ENCODE peak calls at places on chromosomes 7 and 10, in six cellular contexts. F is B cell, X is GM13976, H is psoas muscle, Y is right lobe of liver, E is MM.1S. G is an unnamed sample.

GRCh38 chr7:128458956-128459355 is 3.3 kb downstream of the HILPDA start:
- DNase-seq in F (no peak), X (no peak), H (no peak), Y (no peak), E (no peak), G (no peak)

GRCh38 chr7:133081119-133081604 is 728 bp downstream of the CHCHD3 start:
- DNase-seq in F (no peak), X (no peak), H (no peak), Y (peak), E (peak), G (no peak)

GRCh38 chr10:93281367-93281720 is 200.8 kb downstream of the MYOF start:
- DNase-seq in F (no peak), X (no peak), H (no peak), Y (no peak), E (no peak), G (no peak)

GRCh38 chr10:61901829-61902447 is 439 bp downstream of the ARID5B start:
- DNase-seq in F (no peak), X (no peak), H (no peak), Y (no peak), E (peak), G (no peak)

GRCh38 chr10:107889101-107889500 is 724.6 kb upstream of the SORCS1 start:
- DNase-seq in F (no peak), X (no peak), H (no peak), Y (no peak), E (no peak), G (no peak)

GRCh38 chr10:86376852-86377796 is 10.5 kb upstream of the GRID1 start:
- DNase-seq in F (peak), X (peak), H (peak), Y (peak), E (peak), G (no peak)

GRCh38 chr10:129631011-129631410 is 164.0 kb downstream of the MGMT start:
- DNase-seq in F (no peak), X (no peak), H (no peak), Y (no peak), E (no peak), G (no peak)

GRCh38 chr7:40659231-40659630 is 524.4 kb downstream of the SUGCT start:
- DNase-seq in F (no peak), X (no peak), H (no peak), Y (no peak), E (no peak), G (no peak)

GRCh38 chr10:62946278-62946677 is 130.1 kb upstream of the EGR2 start:
- DNase-seq in F (no peak), X (no peak), H (no peak), Y (no peak), E (peak), G (no peak)

GRCh38 chr7:121442845-121443244 is 46.7 kb upstream of the FAM3C start:
- DNase-seq in F (no peak), X (no peak), H (no peak), Y (no peak), E (peak), G (no peak)

GRCh38 chr10:31118561-31118960 is 86.9 kb upstream of the ZNF438 start:
- DNase-seq in F (no peak), X (no peak), H (no peak), Y (no peak), E (no peak), G (no peak)

GRCh38 chr10:118638680-118639079 is 43.2 kb upstream of the PRLHR start:
- DNase-seq in F (no peak), X (no peak), H (no peak), Y (no peak), E (no peak), G (no peak)

GRCh38 chr7:1415389-1415990 is 43.8 kb downstream of the MICALL2 start:
- DNase-seq in F (no peak), X (no peak), H (no peak), Y (no peak), E (no peak), G (no peak)

GRCh38 chr10:109427421-109427820 is 495.9 kb downstream of the XPNPEP1 start:
- DNase-seq in F (no peak), X (no peak), H (no peak), Y (no peak), E (no peak), G (no peak)

GRCh38 chr7:157617401-157617800 is 280.6 kb downstream of the DNAJB6 start:
- DNase-seq in F (no peak), X (no peak), H (no peak), Y (no peak), E (no peak), G (no peak)

GRCh38 chr7:107579546-107579880 is 533 bp upstream of the BCAP29 start:
- DNase-seq in F (peak), X (peak), H (no peak), Y (no peak), E (no peak), G (no peak)

GRCh38 chr10:4074559-4075407 is 289.8 kb upstream of the KLF6 start:
- DNase-seq in F (no peak), X (no peak), H (no peak), Y (no peak), E (no peak), G (no peak)

GRCh38 chr7:36972140-36972518 is 247.8 kb upstream of the AOAH start:
- DNase-seq in F (no peak), X (no peak), H (no peak), Y (peak), E (no peak), G (no peak)

GRCh38 chr10:44386546-44387052 is 1.7 kb upstream of the CXCL12 start:
- DNase-seq in F (peak), X (peak), H (peak), Y (peak), E (peak), G (no peak)

GRCh38 chr10:127372361-127372760 is 176.0 kb upstream of the INSYN2A start:
- DNase-seq in F (no peak), X (no peak), H (no peak), Y (no peak), E (no peak), G (no peak)

DNA sequence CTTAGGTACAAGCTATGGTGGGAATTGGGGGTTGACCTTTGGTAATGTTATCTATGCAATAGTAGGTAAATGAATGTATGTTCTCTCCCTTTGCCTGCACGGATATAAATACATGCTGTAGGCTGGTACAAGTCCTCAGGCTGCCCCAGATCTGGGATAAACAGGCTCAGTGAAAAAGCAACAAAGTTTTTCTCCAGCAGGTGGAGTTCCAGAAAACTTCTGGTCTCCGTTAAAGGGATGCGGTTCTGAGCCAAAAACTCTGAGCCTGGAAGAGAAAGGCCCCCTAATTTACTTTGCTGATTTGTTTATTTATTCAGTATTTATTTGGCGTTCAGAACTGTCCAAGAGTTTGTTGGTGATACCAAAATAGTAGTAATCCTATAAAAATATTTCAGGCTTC is 204.7 kb downstream of the ADRA2A start:
- DNase-seq in F (no peak), X (no peak), H (no peak), Y (no peak), E (no peak), G (no peak)
- TF ChIP-seq CTCF in F (no peak), X (no peak), H (no peak), Y (peak), E (no peak), G (no peak)

GRCh38 chr10:132361581-132362101 is 29.6 kb downstream of the LRRC27 start:
- DNase-seq in F (no peak), X (no peak), H (no peak), Y (no peak), E (no peak), G (no peak)

GRCh38 chr10:132362151-132362611 is 30.2 kb downstream of the LRRC27 start:
- DNase-seq in F (no peak), X (no peak), H (no peak), Y (peak), E (no peak), G (no peak)

GRCh38 chr10:132360766-132361447 is 28.9 kb downstream of the LRRC27 start:
- DNase-seq in F (no peak), X (no peak), H (no peak), Y (no peak), E (peak), G (no peak)

GRCh38 chr10:132357286-132358058 is 25.5 kb downstream of the LRRC27 start:
- DNase-seq in F (no peak), X (no peak), H (no peak), Y (no peak), E (no peak), G (no peak)

GRCh38 chr10:132359305-132360040 is 27.5 kb downstream of the LRRC27 start:
- DNase-seq in F (no peak), X (no peak), H (peak), Y (no peak), E (no peak), G (no peak)
- TF ChIP-seq CTCF in F (no peak), X (no peak), H (no peak), Y (no peak), E (no peak), G (no peak)

GRCh38 chr7:141220263-141220662 is 146.4 kb downstream of the TMEM178B start:
- DNase-seq in F (no peak), X (no peak), H (no peak), Y (no peak), E (no peak), G (no peak)
- TF ChIP-seq CTCF in F (no peak), X (peak), H (no peak), Y (no peak), E (peak), G (peak)

DNA sequence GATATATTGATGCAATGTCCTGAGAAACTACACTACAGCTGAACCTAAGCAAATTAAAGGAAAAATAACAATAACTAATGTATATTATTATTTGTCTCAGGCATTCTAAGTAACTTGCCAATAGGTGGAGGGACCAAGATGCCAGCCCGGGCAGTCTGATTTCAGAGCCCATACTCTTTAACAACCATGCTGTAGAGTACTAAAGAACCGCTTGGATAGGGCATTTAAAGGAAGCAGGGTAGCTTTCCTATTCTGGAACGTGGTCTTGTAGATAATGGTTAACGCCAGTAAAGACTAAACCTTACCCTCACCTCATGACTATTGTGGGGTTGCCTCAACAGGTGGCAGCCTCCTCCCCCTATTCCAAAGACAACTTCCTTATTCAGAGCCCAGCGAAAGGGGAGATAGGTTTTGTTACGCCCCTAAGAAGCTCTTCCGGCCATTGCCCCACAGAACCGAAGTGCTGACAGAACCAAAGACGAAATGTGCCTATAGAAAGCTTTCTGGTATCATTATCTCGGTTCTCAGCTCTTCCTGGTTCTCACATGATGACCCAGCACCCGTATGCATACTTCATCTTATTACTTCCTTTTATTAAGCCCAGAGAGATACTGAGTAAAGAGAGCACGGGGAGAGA is 707 bp upstream of the C1GALT1 start:
- DNase-seq in F (peak), X (peak), H (peak), Y (peak), E (peak), G (peak)
- TF ChIP-seq CTCF in F (no peak), X (peak), H (no peak), Y (no peak), E (no peak), G (peak)

DNA sequence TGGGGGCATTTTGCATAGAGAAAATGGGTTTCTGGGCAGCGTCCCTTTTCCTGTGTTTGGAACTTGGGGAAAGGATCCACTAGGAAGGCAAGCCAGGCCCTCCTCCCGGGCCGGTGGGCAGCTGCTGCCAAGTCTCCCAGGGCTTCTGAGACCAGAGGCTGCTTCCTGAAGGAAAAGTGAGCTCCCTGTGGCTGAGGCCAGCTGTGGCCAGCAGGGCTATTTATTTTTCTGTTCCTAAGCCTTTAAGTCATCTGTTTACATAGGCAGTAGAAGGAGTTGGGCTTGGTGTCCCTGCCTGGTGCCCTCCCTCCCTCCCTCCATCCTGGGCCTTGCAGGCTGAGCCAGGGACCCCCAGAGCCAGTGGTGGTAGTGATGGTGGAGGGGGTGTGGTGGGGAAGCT is 70.5 kb upstream of the COL13A1 start:
- DNase-seq in F (no peak), X (no peak), H (no peak), Y (no peak), E (no peak), G (no peak)
- TF ChIP-seq CTCF in F (no peak), X (no peak), H (no peak), Y (no peak), E (no peak), G (no peak)

GRCh38 chr10:50224330-50224952 is 26.9 kb downstream of the ASAH2 start:
- DNase-seq in F (peak), X (peak), H (no peak), Y (no peak), E (peak), G (peak)
- TF ChIP-seq CTCF in F (peak), X (peak), H (peak), Y (peak), E (peak), G (peak)

GRCh38 chr7:148535227-148535626 is 55.3 kb upstream of the C7orf33 start:
- DNase-seq in F (no peak), X (peak), H (no peak), Y (no peak), E (peak), G (no peak)
- TF ChIP-seq CTCF in F (no peak), X (no peak), H (no peak), Y (no peak), E (peak), G (peak)

GRCh38 chr10:121356187-121356586 is 242.1 kb downstream of the FGFR2 start:
- DNase-seq in F (no peak), X (no peak), H (no peak), Y (no peak), E (no peak), G (no peak)

GRCh38 chr10:121352456-121352855 is 245.8 kb downstream of the FGFR2 start:
- DNase-seq in F (no peak), X (no peak), H (no peak), Y (no peak), E (no peak), G (no peak)

GRCh38 chr10:121355161-121355560 is 243.1 kb downstream of the FGFR2 start:
- DNase-seq in F (no peak), X (no peak), H (no peak), Y (no peak), E (no peak), G (no peak)

GRCh38 chr10:121357323-121357835 is 240.9 kb downstream of the FGFR2 start:
- DNase-seq in F (no peak), X (no peak), H (no peak), Y (no peak), E (no peak), G (no peak)

GRCh38 chr10:121351533-121351932 is 246.7 kb downstream of the FGFR2 start:
- DNase-seq in F (no peak), X (no peak), H (no peak), Y (no peak), E (no peak), G (no peak)
- TF ChIP-seq CTCF in F (no peak), X (no peak), H (no peak), Y (no peak), E (no peak), G (no peak)

DNA sequence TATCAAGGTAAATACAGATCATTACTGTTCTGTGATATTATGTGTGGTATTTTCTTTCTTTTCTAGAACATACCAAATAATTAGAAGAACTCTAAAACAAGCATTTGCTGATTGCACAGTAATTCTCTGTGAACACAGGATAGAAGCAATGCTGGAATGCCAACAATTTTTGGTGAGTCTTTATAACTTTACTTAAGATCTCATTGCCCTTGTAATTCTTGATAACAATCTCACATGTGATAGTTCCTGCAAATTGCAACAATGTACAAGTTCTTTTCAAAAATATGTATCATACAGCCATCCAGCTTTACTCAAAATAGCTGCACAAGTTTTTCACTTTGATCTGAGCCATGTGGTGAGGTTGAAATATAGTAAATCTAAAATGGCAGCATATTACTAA is 185.6 kb downstream of the CFTR start:
- DNase-seq in F (no peak), X (no peak), H (no peak), Y (no peak), E (no peak), G (no peak)
- TF ChIP-seq CTCF in F (no peak), X (no peak), H (no peak), Y (no peak), E (no peak), G (no peak)